ENCODE peak calls at places on chromosomes 16 and 17, in seven cellular contexts. C is kidney epithelial cell, D is OCI-M1, E is IMR-90, K is lung, G is SW 1271, I is T47D. Z is an unnamed sample.

GRCh38 chr16:10671729-10672128 is 23.0 kb downstream of the TEKT5 start:
- DNase-seq in C (no peak), E (no peak), I (no peak), K (no peak), G (no peak), D (no peak), Z (no peak)

GRCh38 chr17:71900830-71901229 is 220.0 kb upstream of the SOX9 start:
- DNase-seq in E (peak), D (no peak), I (no peak), K (no peak), C (peak), G (peak), Z (no peak)

GRCh38 chr16:23423496-23424049 is 29.4 kb downstream of the COG7 start:
- DNase-seq in I (peak), E (peak), K (peak), G (no peak), D (no peak), C (peak), Z (no peak)

GRCh38 chr16:84970447-84971127 is 40.7 kb downstream of the ZDHHC7 start:
- DNase-seq in K (peak), C (no peak), E (peak), I (peak), D (peak), G (no peak), Z (peak)

GRCh38 chr16:85395913-85396878 is 216.9 kb upstream of the GSE1 start:
- DNase-seq in I (no peak), K (no peak), E (peak), D (no peak), C (no peak), G (no peak), Z (no peak)

GRCh38 chr16:15403392-15403995 is 7.9 kb downstream of the MPV17L start:
- DNase-seq in E (no peak), G (no peak), K (no peak), D (no peak), I (no peak), C (no peak), Z (no peak)

GRCh38 chr16:2743007-2743810 is 9.2 kb upstream of the SRRM2 start:
- DNase-seq in K (no peak), G (no peak), D (no peak), I (no peak), E (no peak), C (no peak), Z (no peak)

GRCh38 chr17:27382025-27382424 is 74.2 kb upstream of the KSR1 start:
- DNase-seq in G (no peak), D (no peak), K (no peak), E (no peak), C (no peak), I (no peak), Z (no peak)

GRCh38 chr17:33580215-33580614 is 287.1 kb upstream of the ASIC2 start:
- DNase-seq in G (no peak), K (no peak), D (no peak), E (no peak), C (no peak), I (no peak), Z (no peak)

GRCh38 chr16:9090101-9090959 is 1.1 kb upstream of the HAPSTR1 start:
- DNase-seq in I (no peak), G (no peak), K (peak), E (no peak), D (peak), C (no peak), Z (peak)

GRCh38 chr17:48869821-48870318 is 22.7 kb upstream of the ATP5MC1 start:
- DNase-seq in C (no peak), I (no peak), K (no peak), D (no peak), G (no peak), E (no peak), Z (no peak)

GRCh38 chr16:82055117-82055516 is 20.1 kb downstream of the HSD17B2 start:
- DNase-seq in C (no peak), E (no peak), I (no peak), D (no peak), G (no peak), K (no peak), Z (no peak)

GRCh38 chr16:1678500-1679098 is 520 bp downstream of the JPT2 start:
- DNase-seq in G (no peak), K (peak), E (peak), D (peak), C (no peak), I (no peak), Z (peak)

GRCh38 chr17:2266045-2266864 is 37.3 kb downstream of the SMG6 start:
- DNase-seq in C (no peak), G (no peak), I (no peak), D (no peak), K (peak), E (no peak), Z (no peak)

GRCh38 chr17:5694507-5694906 is 110.2 kb upstream of the NLRP1 start:
- DNase-seq in K (no peak), D (no peak), C (no peak), E (no peak), I (no peak), G (no peak), Z (peak)

GRCh38 chr17:50547035-50547735 is at the start of gene SPATA20:
- DNase-seq in G (peak), K (peak), C (peak), E (peak), I (peak), D (peak), Z (peak)

GRCh38 chr17:49624896-49625295 is 49.2 kb downstream of the NXPH3 start:
- DNase-seq in D (no peak), E (peak), I (no peak), G (no peak), C (no peak), K (no peak), Z (no peak)

GRCh38 chr17:75853410-75853809 is 1.7 kb downstream of the WBP2 start:
- DNase-seq in D (no peak), E (peak), C (no peak), I (no peak), K (no peak), G (no peak), Z (no peak)

GRCh38 chr17:77963441-77963840 is 4.9 kb downstream of the TNRC6C start:
- DNase-seq in I (no peak), C (peak), K (no peak), D (peak), E (peak), G (no peak), Z (peak)

GRCh38 chr16:24499193-24499814 is 40.1 kb upstream of the RBBP6 start:
- DNase-seq in D (peak), C (no peak), K (no peak), I (no peak), E (peak), G (no peak), Z (peak)

GRCh38 chr17:21249086-21249795 is 4.0 kb downstream of the NATD1 start:
- DNase-seq in G (no peak), K (no peak), C (no peak), D (no peak), E (no peak), I (no peak), Z (no peak)

GRCh38 chr16:79767597-79768280 is 167.2 kb upstream of the MAF start:
- DNase-seq in G (no peak), K (no peak), D (peak), E (no peak), C (no peak), I (peak), Z (peak)

GRCh38 chr17:52170963-52171572 is 12.6 kb upstream of the CA10 start:
- DNase-seq in G (no peak), K (no peak), E (no peak), D (peak), I (peak), C (no peak), Z (peak)